ENCODE peak calls at places on chromosomes 13 and 19, in five cellular contexts. K is PC-3, E is GM23338, I is neural progenitor cell, U is MM.1S. T is an unnamed sample.

GRCh38 chr19:53463263-53463662 is 4.3 kb upstream of the ZNF813 start:
- DNase-seq in K (no peak), E (peak; percentile 98), I (peak; percentile 82), U (no peak), T (peak; percentile 31)

GRCh38 chr19:14770944-14771839 is 7.2 kb downstream of the ADGRE2 start:
- DNase-seq in K (no peak), E (no peak), I (peak; percentile 23), U (no peak), T (peak; percentile 20)

GRCh38 chr19:14449321-14449720 is 16.2 kb downstream of the PKN1 start:
- DNase-seq in K (peak; percentile 40), E (no peak), I (no peak), U (no peak), T (no peak)

GRCh38 chr13:28532226-28533048 is 37.5 kb upstream of the FLT1 start:
- DNase-seq in K (no peak), E (peak; percentile 72), I (peak; percentile 70), U (no peak), T (no peak)

GRCh38 chr19:4686700-4687099 is 16.6 kb upstream of the MYDGF start:
- DNase-seq in K (no peak), E (no peak), I (no peak), U (no peak), T (no peak)

GRCh38 chr13:60691268-60691667 is 294.2 kb downstream of the TDRD3 start:
- DNase-seq in K (no peak), E (no peak), I (no peak), U (no peak), T (no peak)

GRCh38 chr13:94657167-94657566 is 55.2 kb downstream of the SOX21 start:
- DNase-seq in K (peak; percentile 33), E (no peak), I (no peak), U (no peak), T (no peak)

GRCh38 chr13:112146073-112146360 is 79.1 kb downstream of the SOX1 start:
- DNase-seq in K (no peak), E (no peak), I (no peak), U (no peak), T (no peak)

GRCh38 chr13:79711631-79712030 is 230.7 kb downstream of the NDFIP2 start:
- DNase-seq in K (no peak), E (no peak), I (no peak), U (no peak), T (no peak)

GRCh38 chr19:30017172-30017571 is 75.1 kb downstream of the URI1 start:
- DNase-seq in K (no peak), E (no peak), I (no peak), U (no peak), T (peak; percentile 3)

GRCh38 chr19:38697641-38698071 is 46.6 kb downstream of the CAPN12 start:
- DNase-seq in K (no peak), E (no peak), I (no peak), U (no peak), T (no peak)

GRCh38 chr19:58054792-58055482 is 4.1 kb upstream of the ZNF135 start:
- DNase-seq in K (no peak), E (peak; percentile 92), I (peak; percentile 29), U (no peak), T (no peak)

GRCh38 chr13:27264181-27264580 is 6.4 kb upstream of the RASL11A start:
- DNase-seq in K (no peak), E (no peak), I (no peak), U (no peak), T (peak; percentile 51)

GRCh38 chr13:99382428-99383133 is 75.4 kb upstream of the GPR183 start:
- DNase-seq in K (no peak), E (no peak), I (no peak), U (no peak), T (no peak)

GRCh38 chr13:73991884-73992283 is 142.3 kb downstream of the KLF12 start:
- DNase-seq in K (no peak), E (no peak), I (no peak), U (no peak), T (peak; percentile 84)

GRCh38 chr13:94632227-94632980 is 30.7 kb downstream of the GPR180 start:
- DNase-seq in K (no peak), E (peak; percentile 25), I (no peak), U (no peak), T (no peak)

GRCh38 chr19:913080-913748 is at the start of gene R3HDM4:
- DNase-seq in K (peak; percentile 52), E (peak; percentile 68), I (peak; percentile 86), U (peak; percentile 79), T (peak; percentile 81)

GRCh38 chr19:39212377-39212742 is 8.3 kb upstream of the SYCN start:
- DNase-seq in K (peak; percentile 32), E (peak; percentile 88), I (peak; percentile 71), U (peak; percentile 18), T (peak; percentile 62)

GRCh38 chr19:9857920-9858746 is 23.0 kb downstream of the PIN1 start:
- DNase-seq in K (no peak), E (no peak), I (no peak), U (no peak), T (peak; percentile 16)

GRCh38 chr13:37954191-37954590 is 84.6 kb upstream of the TRPC4 start:
- DNase-seq in K (peak; percentile 88), E (no peak), I (no peak), U (no peak), T (no peak)

GRCh38 chr13:100439247-100439955 is 149.2 kb downstream of the GGACT start:
- DNase-seq in K (no peak), E (peak; percentile 75), I (peak; percentile 75), U (no peak), T (no peak)

GRCh38 chr13:59801107-59801880 is 362.4 kb downstream of the DIAPH3 start:
- DNase-seq in K (no peak), E (no peak), I (no peak), U (no peak), T (no peak)

GRCh38 chr19:6126335-6126974 is 9.0 kb upstream of the ACSBG2 start:
- DNase-seq in K (peak; percentile 94), E (peak; percentile 76), I (peak; percentile 55), U (peak; percentile 65), T (peak; percentile 71)

GRCh38 chr13:95834134-95834765 is 157.3 kb downstream of the DNAJC3 start:
- DNase-seq in K (peak; percentile 61), E (peak; percentile 67), I (peak; percentile 76), U (peak; percentile 50), T (peak; percentile 36)

GRCh38 chr19:35932291-35932936 is 3.8 kb upstream of the LRFN3 start:
- DNase-seq in K (peak; percentile 16), E (peak; percentile 68), I (no peak), U (no peak), T (no peak)

DNA sequence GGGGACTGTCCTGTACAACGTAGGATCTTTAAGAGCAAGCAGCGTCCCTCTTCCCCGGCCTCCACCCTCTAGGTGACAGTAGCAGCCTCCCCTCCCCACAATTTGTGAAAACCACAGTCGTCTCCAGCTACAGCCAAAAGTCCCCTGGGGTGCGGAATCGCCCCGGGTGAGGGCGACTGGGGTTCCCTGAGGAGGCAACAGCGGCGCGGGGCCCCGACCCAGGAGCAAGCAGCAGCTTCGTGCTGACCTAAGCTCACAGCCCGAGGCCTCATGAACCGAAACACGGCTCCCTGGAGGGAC is 322 bp downstream of the ZNF558 start:
- DNase-seq in K (no peak), E (peak; percentile 21), I (no peak), U (no peak), T (no peak)
- H3K4me3 ChIP-seq in K (peak overlapping the region; percentile 87), E (peak overlapping the region; percentile 60), I (peak overlapping the region; percentile 85), U (peak overlapping the region; percentile 86), T (peak overlapping the region; percentile 74)

GRCh38 chr13:113746143-113746525 is 12.9 kb upstream of the TMEM255B start:
- DNase-seq in K (no peak), E (peak; percentile 34), I (no peak), U (no peak), T (no peak)

GRCh38 chr13:113748862-113749451 is 10.1 kb upstream of the TMEM255B start:
- DNase-seq in K (no peak), E (no peak), I (no peak), U (no peak), T (no peak)

GRCh38 chr13:113748101-113748861 is 10.7 kb upstream of the TMEM255B start:
- DNase-seq in K (no peak), E (no peak), I (no peak), U (no peak), T (no peak)

GRCh38 chr13:113746671-113747070 is 12.4 kb upstream of the TMEM255B start:
- DNase-seq in K (no peak), E (no peak), I (no peak), U (no peak), T (no peak)

GRCh38 chr13:113747291-113747833 is 11.7 kb upstream of the TMEM255B start:
- DNase-seq in K (no peak), E (no peak), I (no peak), U (no peak), T (no peak)
- H3K4me2 ChIP-seq in K (no peak overlapping the region), E (no peak overlapping the region), I (no peak overlapping the region), U (no peak overlapping the region), T (no peak overlapping the region)

DNA sequence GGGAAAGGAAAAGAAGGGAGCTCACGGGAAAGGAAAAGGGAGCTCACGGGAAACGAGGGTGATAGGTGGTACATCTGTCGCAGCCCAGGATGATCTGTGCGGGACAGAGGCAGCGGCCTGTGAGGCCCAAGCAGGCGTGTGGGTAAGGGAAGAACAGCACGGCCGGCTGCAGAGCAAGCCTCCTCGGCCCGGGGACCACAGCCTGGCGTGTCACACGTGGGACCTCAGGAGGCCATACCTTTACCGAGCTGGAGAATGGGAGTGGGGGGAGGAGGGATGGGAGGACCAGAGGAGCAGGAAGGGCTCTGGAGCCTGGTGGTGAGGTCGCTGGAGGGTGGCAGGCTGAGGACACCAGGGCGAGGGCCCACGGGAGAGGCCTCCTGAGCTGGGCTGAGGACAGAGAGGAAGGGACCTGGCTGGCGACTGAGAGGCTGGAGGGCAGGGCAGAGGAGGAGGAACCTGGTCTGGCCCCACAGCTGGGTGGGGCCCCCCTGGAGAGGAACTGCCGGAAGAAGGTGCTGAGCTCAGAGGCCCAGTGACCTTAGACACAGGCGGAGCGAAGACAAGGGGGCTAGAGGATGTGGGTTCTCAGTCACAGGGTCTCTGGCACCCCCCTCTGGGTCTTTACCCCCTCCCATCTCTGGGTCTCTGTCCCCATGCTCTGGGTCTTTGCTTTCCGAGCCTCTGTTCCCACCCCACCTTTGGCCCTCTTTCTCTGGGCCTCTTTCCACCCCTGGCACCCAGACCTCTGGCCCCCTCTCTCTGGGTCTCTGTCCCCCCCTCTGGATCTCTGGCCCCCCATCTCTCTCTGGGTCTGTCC is 2.9 kb upstream of the FTL start:
- DNase-seq in K (peak; percentile 18), E (peak; percentile 59), I (no peak), U (peak; percentile 59), T (peak; percentile 83)
- H3K4me3 ChIP-seq in K (no peak overlapping the region), E (no peak overlapping the region), I (no peak overlapping the region), U (peak overlapping the region; percentile 7), T (peak overlapping the region; percentile 73)

DNA sequence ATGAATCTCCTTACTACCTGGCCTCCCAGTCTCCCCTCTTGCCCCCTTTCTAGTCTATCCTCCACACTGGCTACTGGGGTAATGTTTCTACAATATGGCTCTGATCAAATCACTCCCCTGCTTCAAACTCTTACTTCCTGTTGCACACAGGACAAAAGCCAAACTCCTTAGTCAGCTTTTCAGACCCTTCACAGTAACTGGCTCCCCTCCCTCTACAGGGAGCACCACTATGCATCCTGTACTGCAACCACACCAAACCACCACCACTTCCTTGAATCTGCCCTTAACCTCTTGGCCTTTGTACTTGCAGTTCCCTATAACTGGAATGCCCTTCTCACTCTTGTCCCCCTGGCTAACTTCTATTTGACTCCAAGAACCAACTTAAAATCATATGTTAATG is 32.2 kb downstream of the DEDD2 start:
- DNase-seq in K (no peak), E (no peak), I (no peak), U (peak; percentile 77), T (peak; percentile 70)
- H3K4me2 ChIP-seq in K (no peak overlapping the region), E (no peak overlapping the region), I (no peak overlapping the region), U (peak overlapping the region; percentile 22), T (peak overlapping the region; percentile 13)

GRCh38 chr13:75647126-75647784 is 11.1 kb downstream of the LMO7 start:
- DNase-seq in K (no peak), E (no peak), I (no peak), U (no peak), T (no peak)
- H3K4me3 ChIP-seq in K (no peak overlapping the region), E (no peak overlapping the region), I (no peak overlapping the region), U (no peak overlapping the region), T (no peak overlapping the region)

GRCh38 chr19:34316741-34317241 is 48.2 kb upstream of the GPI start:
- DNase-seq in K (peak; percentile 17), E (no peak), I (no peak), U (no peak), T (peak; percentile 35)
- H3K4me2 ChIP-seq in K (no peak overlapping the region), E (no peak overlapping the region), I (no peak overlapping the region), U (no peak overlapping the region), T (peak overlapping the region; percentile 43)

T was measured in OCI-LY7.